ENCODE peak calls at places on chromosome 17, in nine cellular contexts. One of them, this sample, is unnamed.

GRCh38 chr17:60720763-60721531 is 43.3 kb downstream of the BCAS3 start:
- DNase-seq in Caco-2: peak; percentile 45
- DNase-seq in hepatocyte: peak; percentile 83
- DNase-seq in AG04450: peak; percentile 55
- DNase-seq in transverse colon: peak; percentile 10
- DNase-seq in uterus: no peak
- DNase-seq in WERI-Rb-1: peak; percentile 41
- DNase-seq in heart left ventricle: no peak
- DNase-seq in dorsolateral prefrontal cortex: no peak
- DNase-seq in this sample: peak; percentile 13

GRCh38 chr17:9645858-9646555 is 690 bp downstream of the USP43 start:
- DNase-seq in Caco-2: peak; percentile 64
- DNase-seq in hepatocyte: peak; percentile 89
- DNase-seq in AG04450: no peak
- DNase-seq in transverse colon: peak; percentile 76
- DNase-seq in uterus: no peak
- DNase-seq in WERI-Rb-1: peak; percentile 59
- DNase-seq in heart left ventricle: peak; percentile 61
- DNase-seq in dorsolateral prefrontal cortex: peak; percentile 56
- DNase-seq in this sample: peak; percentile 39

GRCh38 chr17:68981288-68981687 is 26.1 kb upstream of the ABCA8 start:
- DNase-seq in Caco-2: no peak
- DNase-seq in hepatocyte: no peak
- DNase-seq in AG04450: peak; percentile 3
- DNase-seq in transverse colon: peak; percentile 25
- DNase-seq in uterus: peak; percentile 26
- DNase-seq in WERI-Rb-1: no peak
- DNase-seq in heart left ventricle: no peak
- DNase-seq in dorsolateral prefrontal cortex: no peak
- DNase-seq in this sample: peak; percentile 9

GRCh38 chr17:33297643-33298042 is 4.5 kb upstream of the ASIC2 start:
- DNase-seq in Caco-2: no peak
- DNase-seq in hepatocyte: no peak
- DNase-seq in AG04450: no peak
- DNase-seq in transverse colon: no peak
- DNase-seq in uterus: no peak
- DNase-seq in WERI-Rb-1: no peak
- DNase-seq in heart left ventricle: no peak
- DNase-seq in dorsolateral prefrontal cortex: no peak
- DNase-seq in this sample: no peak

GRCh38 chr17:58991718-58992331 is 114.9 kb downstream of the TRIM37 start:
- DNase-seq in Caco-2: peak; percentile 75
- DNase-seq in hepatocyte: peak; percentile 72
- DNase-seq in AG04450: no peak
- DNase-seq in transverse colon: peak; percentile 22
- DNase-seq in uterus: no peak
- DNase-seq in WERI-Rb-1: no peak
- DNase-seq in heart left ventricle: no peak
- DNase-seq in dorsolateral prefrontal cortex: no peak
- DNase-seq in this sample: peak; percentile 37

GRCh38 chr17:19538095-19539039 is 4.7 kb downstream of the SLC47A1 start:
- DNase-seq in Caco-2: peak; percentile 71
- DNase-seq in hepatocyte: peak; percentile 70
- DNase-seq in AG04450: no peak
- DNase-seq in transverse colon: peak; percentile 38
- DNase-seq in uterus: no peak
- DNase-seq in WERI-Rb-1: no peak
- DNase-seq in heart left ventricle: no peak
- DNase-seq in dorsolateral prefrontal cortex: no peak
- DNase-seq in this sample: no peak

GRCh38 chr17:43094129-43094834 is 30.9 kb downstream of the BRCA1 start:
- DNase-seq in Caco-2: no peak
- DNase-seq in hepatocyte: no peak
- DNase-seq in AG04450: no peak
- DNase-seq in transverse colon: no peak
- DNase-seq in uterus: no peak
- DNase-seq in WERI-Rb-1: no peak
- DNase-seq in heart left ventricle: no peak
- DNase-seq in dorsolateral prefrontal cortex: no peak
- DNase-seq in this sample: no peak

GRCh38 chr17:78300962-78301820 is 58.7 kb downstream of the SOCS3 start:
- DNase-seq in Caco-2: no peak
- DNase-seq in hepatocyte: no peak
- DNase-seq in AG04450: no peak
- DNase-seq in transverse colon: no peak
- DNase-seq in uterus: no peak
- DNase-seq in WERI-Rb-1: no peak
- DNase-seq in heart left ventricle: no peak
- DNase-seq in dorsolateral prefrontal cortex: no peak
- DNase-seq in this sample: no peak

GRCh38 chr17:8753976-8754440 is 4.3 kb downstream of the SPDYE4 start:
- DNase-seq in Caco-2: no peak
- DNase-seq in hepatocyte: peak; percentile 55
- DNase-seq in AG04450: no peak
- DNase-seq in transverse colon: no peak
- DNase-seq in uterus: no peak
- DNase-seq in WERI-Rb-1: no peak
- DNase-seq in heart left ventricle: no peak
- DNase-seq in dorsolateral prefrontal cortex: no peak
- DNase-seq in this sample: no peak

GRCh38 chr17:21318439-21318838 is 33.9 kb downstream of the MAP2K3 start:
- DNase-seq in Caco-2: no peak
- DNase-seq in hepatocyte: peak; percentile 12
- DNase-seq in AG04450: no peak
- DNase-seq in transverse colon: no peak
- DNase-seq in uterus: no peak
- DNase-seq in WERI-Rb-1: no peak
- DNase-seq in heart left ventricle: no peak
- DNase-seq in dorsolateral prefrontal cortex: no peak
- DNase-seq in this sample: no peak

GRCh38 chr17:7204828-7205461 is 14.7 kb downstream of the DLG4 start:
- DNase-seq in Caco-2: peak; percentile 78
- DNase-seq in hepatocyte: peak; percentile 91
- DNase-seq in AG04450: peak; percentile 59
- DNase-seq in transverse colon: peak; percentile 87
- DNase-seq in uterus: peak; percentile 92
- DNase-seq in WERI-Rb-1: peak; percentile 97
- DNase-seq in heart left ventricle: peak; percentile 89
- DNase-seq in dorsolateral prefrontal cortex: peak; percentile 85
- DNase-seq in this sample: peak; percentile 94

DNA sequence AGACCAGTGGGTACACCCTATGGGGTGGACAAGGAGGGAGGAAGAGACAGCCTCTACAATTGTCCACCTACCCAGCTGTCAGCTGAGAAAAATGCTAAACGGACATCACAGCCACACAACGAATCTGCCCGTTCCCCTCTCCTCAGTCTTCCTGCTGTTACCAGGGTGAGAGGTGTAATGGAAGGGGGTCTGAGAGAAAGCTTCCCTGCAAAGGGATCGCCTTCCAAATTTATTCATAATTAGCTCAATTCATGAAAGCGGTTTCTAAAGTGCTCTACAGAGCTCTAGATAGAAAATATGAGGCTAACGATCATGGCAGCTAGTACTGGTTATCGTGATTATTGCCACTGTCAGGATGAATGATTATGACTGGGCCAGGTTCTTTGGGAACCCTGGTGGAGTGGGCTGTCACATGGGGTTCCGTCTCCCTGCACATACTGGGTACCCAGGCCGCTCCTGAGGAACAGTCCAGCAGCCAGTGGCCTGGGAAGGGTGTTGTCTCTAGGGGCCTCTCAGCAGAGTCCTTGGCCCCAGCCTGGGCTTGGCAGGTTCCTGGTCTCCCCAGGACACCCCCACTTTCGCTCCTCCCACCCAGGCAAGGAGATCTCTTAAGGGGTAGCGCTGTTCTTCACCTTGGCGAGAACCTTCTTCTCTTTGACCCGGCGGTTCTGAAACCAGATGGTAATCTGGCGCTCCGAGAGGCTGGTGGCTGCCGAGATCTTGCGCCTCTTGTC is 2.2 kb downstream of the HOXB13 start:
- DNase-seq in Caco-2: peak; percentile 41
- DNase-seq in hepatocyte: no peak
- DNase-seq in AG04450: no peak
- DNase-seq in transverse colon: no peak
- DNase-seq in uterus: no peak
- DNase-seq in WERI-Rb-1: no peak
- DNase-seq in heart left ventricle: no peak
- DNase-seq in dorsolateral prefrontal cortex: no peak
- DNase-seq in this sample: no peak
- H3K4me3 ChIP-seq in Caco-2: no peak overlapping the region
- H3K4me3 ChIP-seq in hepatocyte: no peak overlapping the region
- H3K4me3 ChIP-seq in AG04450: no peak overlapping the region
- H3K4me3 ChIP-seq in transverse colon: no peak overlapping the region
- H3K4me3 ChIP-seq in uterus: no peak overlapping the region
- H3K4me3 ChIP-seq in WERI-Rb-1: no peak overlapping the region
- H3K4me3 ChIP-seq in heart left ventricle: no peak overlapping the region
- H3K4me3 ChIP-seq in dorsolateral prefrontal cortex: no peak overlapping the region
- H3K4me3 ChIP-seq in this sample: no peak overlapping the region

GRCh38 chr17:47725446-47726109 is 7.5 kb upstream of the TBX21 start:
- DNase-seq in Caco-2: no peak
- DNase-seq in hepatocyte: no peak
- DNase-seq in AG04450: no peak
- DNase-seq in transverse colon: no peak
- DNase-seq in uterus: no peak
- DNase-seq in WERI-Rb-1: no peak
- DNase-seq in heart left ventricle: peak; percentile 14
- DNase-seq in dorsolateral prefrontal cortex: no peak
- DNase-seq in this sample: no peak
- H3K27me3 ChIP-seq in Caco-2: peaks cover 5% of the 10 kb centered on the region
- H3K27me3 ChIP-seq in hepatocyte: peaks cover 52% of the 10 kb centered on the region
- H3K27me3 ChIP-seq in AG04450: peaks cover 84% of the 10 kb centered on the region
- H3K27me3 ChIP-seq in transverse colon: peaks cover 52% of the 10 kb centered on the region
- H3K27me3 ChIP-seq in uterus: peaks cover 14% of the 10 kb centered on the region
- H3K27me3 ChIP-seq in WERI-Rb-1: no peaks in the 10 kb centered on the region
- H3K27me3 ChIP-seq in heart left ventricle: peaks cover 10% of the 10 kb centered on the region
- H3K27me3 ChIP-seq in dorsolateral prefrontal cortex: peaks cover 4% of the 10 kb centered on the region
- H3K27me3 ChIP-seq in this sample: peaks cover 1% of the 10 kb centered on the region

DNA sequence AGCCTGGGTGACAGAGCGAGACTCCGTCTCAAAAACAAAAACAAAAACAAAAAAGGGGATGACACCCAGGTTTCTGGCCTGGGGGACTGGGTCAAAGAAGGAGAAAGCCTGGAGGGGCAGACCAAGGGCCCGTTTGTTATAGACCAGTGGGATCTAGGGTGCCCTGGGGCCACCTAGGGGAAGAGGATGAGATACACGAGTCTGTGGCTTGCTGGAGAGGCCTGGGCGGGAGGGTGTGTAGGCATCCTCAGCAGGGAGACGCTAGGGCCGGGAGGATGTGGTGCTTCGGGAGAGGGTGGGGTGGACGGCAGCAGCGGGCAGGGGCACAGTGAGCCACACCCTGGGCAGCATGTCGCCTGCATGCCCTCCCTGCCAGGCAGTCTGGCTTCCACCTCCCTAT is 17.1 kb upstream of the CRK start:
- DNase-seq in Caco-2: no peak
- DNase-seq in hepatocyte: no peak
- DNase-seq in AG04450: no peak
- DNase-seq in transverse colon: no peak
- DNase-seq in uterus: no peak
- DNase-seq in WERI-Rb-1: peak; percentile 42
- DNase-seq in heart left ventricle: no peak
- DNase-seq in dorsolateral prefrontal cortex: no peak
- DNase-seq in this sample: no peak
- TF ChIP-seq CTCF in Caco-2: peak; percentile 26
- TF ChIP-seq CTCF in hepatocyte: no peak
- TF ChIP-seq CTCF in AG04450: no peak
- TF ChIP-seq CTCF in transverse colon: no peak
- TF ChIP-seq CTCF in uterus: no peak
- TF ChIP-seq CTCF in WERI-Rb-1: peak; percentile 47
- TF ChIP-seq CTCF in heart left ventricle: no peak
- TF ChIP-seq CTCF in dorsolateral prefrontal cortex: no peak
- TF ChIP-seq CTCF in this sample: no peak

GRCh38 chr17:63433746-63434591 is 12.1 kb downstream of the CYB561 start:
- DNase-seq in Caco-2: no peak
- DNase-seq in hepatocyte: peak; percentile 52
- DNase-seq in AG04450: peak; percentile 82
- DNase-seq in transverse colon: peak; percentile 49
- DNase-seq in uterus: peak; percentile 85
- DNase-seq in WERI-Rb-1: no peak
- DNase-seq in heart left ventricle: peak; percentile 85
- DNase-seq in dorsolateral prefrontal cortex: peak; percentile 59
- DNase-seq in this sample: no peak

GRCh38 chr17:63429766-63430165 is 16.3 kb downstream of the CYB561 start:
- DNase-seq in Caco-2: peak; percentile 8
- DNase-seq in hepatocyte: no peak
- DNase-seq in AG04450: no peak
- DNase-seq in transverse colon: no peak
- DNase-seq in uterus: no peak
- DNase-seq in WERI-Rb-1: no peak
- DNase-seq in heart left ventricle: no peak
- DNase-seq in dorsolateral prefrontal cortex: peak; percentile 15
- DNase-seq in this sample: no peak

GRCh38 chr17:63431618-63431938 is 14.5 kb downstream of the CYB561 start:
- DNase-seq in Caco-2: peak; percentile 4
- DNase-seq in hepatocyte: no peak
- DNase-seq in AG04450: no peak
- DNase-seq in transverse colon: no peak
- DNase-seq in uterus: no peak
- DNase-seq in WERI-Rb-1: no peak
- DNase-seq in heart left ventricle: no peak
- DNase-seq in dorsolateral prefrontal cortex: peak; percentile 6
- DNase-seq in this sample: no peak

GRCh38 chr17:63430223-63430622 is 15.9 kb downstream of the CYB561 start:
- DNase-seq in Caco-2: peak; percentile 22
- DNase-seq in hepatocyte: no peak
- DNase-seq in AG04450: no peak
- DNase-seq in transverse colon: no peak
- DNase-seq in uterus: no peak
- DNase-seq in WERI-Rb-1: no peak
- DNase-seq in heart left ventricle: no peak
- DNase-seq in dorsolateral prefrontal cortex: peak; percentile 21
- DNase-seq in this sample: no peak

DNA sequence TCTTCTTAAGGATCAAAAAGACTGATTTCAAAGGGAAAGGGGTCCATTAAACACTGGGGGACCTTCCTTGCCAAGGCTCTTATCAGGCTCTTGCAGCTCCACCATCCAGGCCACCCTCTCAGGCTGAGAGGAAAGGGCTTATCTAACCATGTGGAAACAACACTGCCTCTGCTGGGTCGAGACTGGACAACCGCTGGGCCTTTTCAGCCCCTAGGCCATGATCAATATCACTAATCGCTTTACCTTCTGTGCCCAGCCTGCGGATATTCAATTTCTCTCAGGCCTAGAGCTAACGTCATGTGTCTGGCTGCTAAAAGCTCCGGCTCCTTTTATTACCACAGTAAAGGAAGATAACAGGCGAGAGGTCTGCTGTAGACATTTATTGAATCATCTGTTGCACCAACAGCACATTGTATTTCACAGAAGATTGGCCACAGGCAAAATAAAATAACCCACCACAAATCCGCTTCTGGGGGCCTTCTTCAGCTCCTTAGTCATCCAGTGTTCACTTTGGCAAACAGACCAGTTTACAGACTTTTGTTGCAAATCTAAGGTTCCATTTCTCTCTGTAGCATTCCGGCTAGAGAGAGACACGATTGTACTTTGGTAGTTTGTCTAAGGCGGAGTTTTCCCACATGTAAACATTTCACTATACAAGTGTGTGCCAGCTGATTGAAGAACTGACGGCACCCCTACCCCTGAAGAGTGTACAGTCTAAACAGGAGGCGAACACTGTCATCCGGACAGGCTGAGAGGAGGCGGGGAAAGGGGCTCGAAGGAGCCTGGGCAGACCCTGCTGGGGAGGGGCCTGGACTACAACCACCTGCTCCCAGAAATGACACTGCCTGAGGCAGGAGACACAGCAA is 13.9 kb downstream of the CYB561 start:
- DNase-seq in Caco-2: no peak
- DNase-seq in hepatocyte: peak; percentile 71
- DNase-seq in AG04450: no peak
- DNase-seq in transverse colon: peak; percentile 40
- DNase-seq in uterus: no peak
- DNase-seq in WERI-Rb-1: peak; percentile 93
- DNase-seq in heart left ventricle: no peak
- DNase-seq in dorsolateral prefrontal cortex: peak; percentile 7
- DNase-seq in this sample: no peak
- H3K4me3 ChIP-seq in Caco-2: peak overlapping the region; percentile 4
- H3K4me3 ChIP-seq in hepatocyte: no peak overlapping the region
- H3K4me3 ChIP-seq in AG04450: no peak overlapping the region
- H3K4me3 ChIP-seq in transverse colon: no peak overlapping the region
- H3K4me3 ChIP-seq in uterus: no peak overlapping the region
- H3K4me3 ChIP-seq in WERI-Rb-1: peak overlapping the region; percentile 9
- H3K4me3 ChIP-seq in heart left ventricle: no peak overlapping the region
- H3K4me3 ChIP-seq in dorsolateral prefrontal cortex: no peak overlapping the region
- H3K4me3 ChIP-seq in this sample: no peak overlapping the region

This sample was measured in GM06990.